ENCODE peak calls at places on chromosome 20, in ten cellular contexts. E is PC-3, Q is colonic mucosa, D is A549, A is body of pancreas, O is IMR-90, L is tibial nerve, Z is psoas muscle, I is stomach, J is heart right ventricle. N is an unnamed sample. For H3K4me1, the result is how much of the 10 kb centered on the place peaks cover.

GRCh38 chr20:38024496-38024895 is 8.8 kb downstream of the TTI1 start:
- DNase-seq in E (no peak), Q (no peak), D (no peak), A (no peak), O (no peak), L (no peak), Z (no peak), I (no peak), J (no peak), N (no peak)

GRCh38 chr20:38789503-38790209 is 15.8 kb upstream of the PPP1R16B start:
- DNase-seq in E (peak), Q (no peak), D (peak), A (no peak), O (peak), L (no peak), Z (no peak), I (no peak), J (no peak), N (no peak)

GRCh38 chr20:17772005-17772343 is 72.2 kb downstream of the BANF2 start:
- DNase-seq in E (no peak), Q (no peak), D (no peak), A (no peak), O (no peak), L (no peak), Z (no peak), I (no peak), J (no peak), N (no peak)

GRCh38 chr20:56724246-56724757 is 95.2 kb downstream of the TFAP2C start:
- DNase-seq in E (no peak), Q (no peak), D (no peak), A (no peak), O (no peak), L (no peak), Z (no peak), I (no peak), J (no peak), N (no peak)

GRCh38 chr20:2042400-2042799 is 48.5 kb upstream of the PDYN start:
- DNase-seq in E (peak), Q (no peak), D (no peak), A (no peak), O (peak), L (no peak), Z (no peak), I (no peak), J (no peak), N (peak)

GRCh38 chr20:12171927-12172581 is 254.4 kb downstream of the BTBD3 start:
- DNase-seq in E (peak), Q (no peak), D (no peak), A (no peak), O (peak), L (no peak), Z (no peak), I (no peak), J (no peak), N (peak)

GRCh38 chr20:53376021-53376420 is 217.6 kb downstream of the ZNF217 start:
- DNase-seq in E (no peak), Q (no peak), D (no peak), A (no peak), O (no peak), L (no peak), Z (no peak), I (no peak), J (no peak), N (no peak)

GRCh38 chr20:39280875-39281274 is 318.7 kb downstream of the DHX35 start:
- DNase-seq in E (no peak), Q (no peak), D (no peak), A (no peak), O (no peak), L (no peak), Z (no peak), I (no peak), J (no peak), N (no peak)

GRCh38 chr20:36116813-36117441 is 37.6 kb upstream of the EPB41L1 start:
- DNase-seq in E (peak), Q (no peak), D (no peak), A (no peak), O (peak), L (no peak), Z (no peak), I (no peak), J (no peak), N (no peak)

GRCh38 chr20:37298190-37298939 is 8.9 kb downstream of the MANBAL start:
- DNase-seq in E (peak), Q (no peak), D (peak), A (no peak), O (peak), L (peak), Z (no peak), I (peak), J (no peak), N (peak)

GRCh38 chr20:59850018-59850641 is 83.3 kb downstream of the SYCP2 start:
- DNase-seq in E (peak), Q (no peak), D (peak), A (no peak), O (peak), L (no peak), Z (no peak), I (no peak), J (no peak), N (peak)

GRCh38 chr20:50286609-50287008 is 96.0 kb downstream of the CEBPB start:
- DNase-seq in E (peak), Q (no peak), D (peak), A (no peak), O (peak), L (peak), Z (peak), I (no peak), J (no peak), N (peak)

DNA sequence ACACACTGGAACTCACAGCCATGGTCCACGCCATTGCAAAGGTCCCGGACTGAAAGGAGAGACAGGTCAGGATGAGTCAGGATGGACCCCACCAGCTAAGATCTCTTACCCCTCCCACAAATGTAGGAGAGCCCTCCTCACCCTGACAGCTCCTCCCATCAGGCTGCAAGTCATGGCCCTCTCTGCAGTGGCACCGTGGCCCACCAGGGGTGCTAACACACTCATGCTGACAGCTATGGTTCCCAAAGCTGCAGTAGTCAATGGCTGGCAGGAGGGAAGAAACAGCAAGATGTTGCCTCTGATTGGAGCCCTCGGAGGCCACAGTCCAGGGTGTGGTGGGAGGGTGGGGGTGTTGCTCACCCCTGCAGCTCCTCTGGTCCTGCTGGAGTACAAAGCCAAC is 5.7 kb upstream of the RBPJL start:
- DNase-seq in E (peak), Q (no peak), D (peak), A (no peak), O (peak), L (no peak), Z (no peak), I (no peak), J (no peak), N (peak)
- TF ChIP-seq CTCF in E (peak), Q (no peak), D (no peak), A (peak), O (peak), L (no peak), Z (no peak), I (peak), J (no peak), N (peak)

GRCh38 chr20:51404297-51405060 is 138.0 kb downstream of the NFATC2 start:
- DNase-seq in E (no peak), Q (peak), D (no peak), A (no peak), O (no peak), L (no peak), Z (no peak), I (peak), J (no peak), N (no peak)
- H3K27ac ChIP-seq in E (no peak), Q (no peak), D (no peak), A (no peak), O (no peak), L (peak), Z (no peak), I (peak), J (no peak), N (no peak)

DNA sequence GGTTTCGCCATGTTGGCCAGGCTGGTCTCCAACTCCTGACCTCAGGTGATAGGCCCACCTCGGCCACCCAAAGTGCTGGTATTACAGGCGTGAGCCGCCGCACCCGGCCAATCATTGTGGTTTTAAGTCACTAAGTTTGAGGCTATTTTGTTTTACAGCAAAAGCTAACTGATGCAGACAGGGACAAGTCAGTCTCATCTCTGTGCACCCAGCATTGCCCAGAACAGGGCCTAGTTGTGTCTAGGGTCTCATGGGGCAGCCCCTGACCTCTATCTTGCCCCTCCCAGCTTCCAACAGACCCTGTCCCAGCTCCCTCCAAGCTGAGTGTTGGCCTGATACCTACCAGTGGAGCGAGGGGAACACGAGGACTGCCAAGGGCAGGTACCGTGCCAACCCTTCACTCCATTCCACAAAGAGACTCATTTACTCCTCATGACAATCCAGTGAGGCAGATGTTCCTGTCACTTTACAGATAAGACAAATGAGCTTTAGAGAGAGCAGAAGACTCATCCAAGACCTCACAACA is 8.9 kb upstream of the RBCK1 start:
- DNase-seq in E (no peak), Q (no peak), D (no peak), A (no peak), O (no peak), L (no peak), Z (no peak), I (no peak), J (no peak), N (no peak)
- H3K4me1 ChIP-seq in E (under half), Q (under half), D (half or more), A (under half), O (under half), L (under half), Z (under half), I (under half), J (under half), N (under half)

GRCh38 chr20:42204261-42204660 is 586.1 kb upstream of the CHD6 start:
- DNase-seq in E (no peak), Q (no peak), D (peak), A (peak), O (no peak), L (no peak), Z (no peak), I (no peak), J (no peak), N (no peak)
- TF ChIP-seq CTCF in E (peak), Q (no peak), D (no peak), A (peak), O (no peak), L (no peak), Z (peak), I (no peak), J (peak), N (no peak)

GRCh38 chr20:63254536-63255384 is 497 bp upstream of the NKAIN4 start:
- DNase-seq in E (no peak), Q (no peak), D (no peak), A (no peak), O (no peak), L (no peak), Z (no peak), I (no peak), J (no peak), N (no peak)

GRCh38 chr20:63253065-63253437 is 1.2 kb downstream of the NKAIN4 start:
- DNase-seq in E (no peak), Q (no peak), D (no peak), A (no peak), O (no peak), L (no peak), Z (no peak), I (no peak), J (no peak), N (no peak)

GRCh38 chr20:63254237-63254535 is at the start of gene NKAIN4:
- DNase-seq in E (no peak), Q (no peak), D (no peak), A (no peak), O (no peak), L (no peak), Z (no peak), I (no peak), J (no peak), N (no peak)

GRCh38 chr20:63252157-63252780 is 2.0 kb downstream of the NKAIN4 start:
- DNase-seq in E (no peak), Q (no peak), D (no peak), A (no peak), O (no peak), L (no peak), Z (no peak), I (no peak), J (no peak), N (no peak)

DNA sequence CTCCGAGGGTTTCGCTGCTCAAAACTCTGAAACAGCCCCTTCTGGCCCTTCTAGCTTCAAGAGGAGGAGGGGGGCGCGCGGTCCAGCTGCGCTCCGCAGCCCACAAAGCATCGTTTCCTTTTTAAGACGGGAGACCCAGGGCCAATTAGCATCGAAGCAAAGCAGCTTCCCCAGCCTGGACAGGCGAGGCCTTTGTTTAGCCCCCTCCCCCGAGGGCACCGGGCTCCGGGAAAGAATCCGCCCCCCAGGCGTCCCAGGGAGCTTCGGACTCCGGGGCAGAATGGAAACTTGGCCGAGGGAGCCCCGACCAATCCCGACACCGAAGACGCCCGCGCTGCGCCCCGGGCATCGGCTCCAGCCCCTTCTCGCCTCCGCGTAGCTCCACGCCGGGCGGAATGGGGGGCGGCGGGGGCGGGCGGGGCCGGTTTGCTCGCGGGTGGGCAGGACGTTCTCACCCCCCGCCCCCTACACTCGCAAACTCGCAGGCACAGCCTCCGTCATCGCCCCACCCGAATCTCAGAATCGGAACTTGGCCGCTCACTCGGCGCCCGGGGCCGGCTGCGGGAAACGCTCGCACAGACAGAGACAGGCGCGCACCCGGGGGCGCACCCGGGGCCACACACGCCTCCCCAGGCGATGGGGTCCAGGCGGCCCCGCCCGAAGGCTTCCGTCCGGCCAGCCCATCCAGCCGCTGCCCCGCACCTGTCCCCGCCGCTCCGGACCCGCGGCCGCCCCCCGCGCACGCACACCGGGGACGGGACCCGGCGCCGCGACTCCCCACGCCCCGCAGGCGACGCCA is 626 bp downstream of the NKAIN4 start:
- DNase-seq in E (no peak), Q (no peak), D (no peak), A (no peak), O (no peak), L (no peak), Z (no peak), I (no peak), J (no peak), N (peak)
- H3K27ac ChIP-seq in E (no peak), Q (no peak), D (peak), A (no peak), O (no peak), L (peak), Z (no peak), I (no peak), J (no peak), N (no peak)

N was measured in cardiac muscle cell.